ENCODE peak calls at places on chromosomes 2 and 18, in eight cellular contexts. H is astrocyte of the hippocampus; E is activated gamma-delta T cell treated with anti-CD3 and anti-CD28 coated beads, Interleukin-2, amount 50 U/mL, for 16 hours; Q is ascending aorta; F is fibroblast of mammary gland; G is endothelial cell; Y is astrocyte of the spinal cord; V is CD4-positive, alpha-beta T cell. D is an unnamed sample.
A peak's percentile ranks its signal among the peaks of the same experiment; 100 is the strongest.

GRCh38 chr18:24319757-24320156 is 77.9 kb downstream of the OSBPL1A start:
- DNase-seq in H (no peak), E (no peak), Q (no peak), F (no peak), G (no peak), Y (no peak), V (no peak), D (no peak)

GRCh38 chr2:15766303-15766861 is 174.0 kb upstream of the MYCN start:
- DNase-seq in H (no peak), E (no peak), Q (no peak), F (no peak), G (no peak), Y (no peak), V (no peak), D (no peak)

GRCh38 chr2:98805412-98806265 is 74.7 kb upstream of the MGAT4A start:
- DNase-seq in H (peak; percentile 34), E (no peak), Q (peak; percentile 69), F (peak; percentile 55), G (no peak), Y (peak; percentile 21), V (no peak), D (no peak)

GRCh38 chr2:26993768-26994167 is 23.3 kb downstream of the MAPRE3 start:
- DNase-seq in H (no peak), E (no peak), Q (no peak), F (no peak), G (no peak), Y (no peak), V (no peak), D (no peak)

GRCh38 chr2:74835831-74836674 is 2.1 kb downstream of the HK2 start:
- DNase-seq in H (peak; percentile 49), E (no peak), Q (no peak), F (peak; percentile 58), G (no peak), Y (peak; percentile 47), V (no peak), D (no peak)

GRCh38 chr2:190759749-190760213 is 110.9 kb downstream of the NAB1 start:
- DNase-seq in H (peak; percentile 74), E (no peak), Q (no peak), F (peak; percentile 92), G (no peak), Y (peak; percentile 80), V (no peak), D (no peak)

GRCh38 chr2:219452361-219453317 is 18.0 kb downstream of the SPEG start:
- DNase-seq in H (peak; percentile 97), E (no peak), Q (peak; percentile 98), F (peak; percentile 95), G (no peak), Y (peak; percentile 97), V (no peak), D (no peak)

GRCh38 chr2:177298191-177298590 is 33.7 kb upstream of the NFE2L2 start:
- DNase-seq in H (peak; percentile 56), E (no peak), Q (no peak), F (no peak), G (no peak), Y (no peak), V (no peak), D (no peak)

GRCh38 chr2:241018051-241018891 is 19.9 kb downstream of the SNED1 start:
- DNase-seq in H (no peak), E (no peak), Q (no peak), F (peak; percentile 29), G (no peak), Y (no peak), V (no peak), D (peak; percentile 4)

GRCh38 chr2:42064417-42064942 is 16.7 kb downstream of the PKDCC start:
- DNase-seq in H (peak; percentile 53), E (no peak), Q (peak; percentile 64), F (peak; percentile 37), G (no peak), Y (peak; percentile 42), V (no peak), D (no peak)

GRCh38 chr18:332721-333513 is 65.1 kb upstream of the THOC1 start:
- DNase-seq in H (no peak), E (no peak), Q (no peak), F (peak; percentile 50), G (no peak), Y (peak; percentile 50), V (no peak), D (no peak)

GRCh38 chr18:44681039-44681595 is 429 bp downstream of the SETBP1 start:
- DNase-seq in H (no peak), E (no peak), Q (no peak), F (peak; percentile 22), G (no peak), Y (no peak), V (no peak), D (no peak)

GRCh38 chr2:204491528-204491927 is 53.7 kb upstream of the PARD3B start:
- DNase-seq in H (peak; percentile 84), E (no peak), Q (no peak), F (peak; percentile 29), G (no peak), Y (peak; percentile 62), V (no peak), D (no peak)